ENCODE peak calls at places on chromosomes 16 and 17, in ten cellular contexts. H is AG04450; I is H7; J is HCT116; L is brain microvascular endothelial cell; R is endodermal cell; N is tibial artery; C is trophoblast cell; Y is CD4-positive, alpha-beta memory T cell; A is tibial nerve. O is an unnamed sample.
A peak's percentile ranks its signal among the peaks of the same experiment; 100 is the strongest.

GRCh38 chr17:42579794-42580551 is 2.4 kb upstream of the PSMC3IP start:
- DNase-seq in H (no peak), I (no peak), J (no peak), L (no peak), R (no peak), N (no peak), C (no peak), Y (no peak), A (no peak), O (no peak)

GRCh38 chr16:48153689-48154265 is 2.0 kb downstream of the ABCC12 start:
- DNase-seq in H (no peak), I (no peak), J (no peak), L (no peak), R (no peak), N (no peak), C (no peak), Y (no peak), A (no peak), O (no peak)

GRCh38 chr17:16085066-16085699 is 85.6 kb downstream of the TTC19 start:
- DNase-seq in H (peak; percentile 55), I (no peak), J (no peak), L (no peak), R (no peak), N (no peak), C (no peak), Y (no peak), A (no peak), O (no peak)

GRCh38 chr17:28405632-28406477 is at the start of gene SLC46A1:
- DNase-seq in H (no peak), I (peak; percentile 92), J (no peak), L (no peak), R (peak; percentile 95), N (peak; percentile 82), C (peak; percentile 73), Y (no peak), A (no peak), O (peak; percentile 90)

GRCh38 chr17:35981908-35982330 is 622 bp upstream of the CCL16 start:
- DNase-seq in H (no peak), I (no peak), J (no peak), L (no peak), R (peak; percentile 76), N (no peak), C (no peak), Y (no peak), A (no peak), O (no peak)

GRCh38 chr16:19645557-19645981 is 72.5 kb downstream of the KNOP1 start:
- DNase-seq in H (no peak), I (peak; percentile 33), J (no peak), L (peak; percentile 30), R (no peak), N (no peak), C (peak; percentile 21), Y (no peak), A (peak; percentile 70), O (no peak)

GRCh38 chr17:63305857-63306256 is 140.2 kb downstream of the CYB561 start:
- DNase-seq in H (no peak), I (no peak), J (no peak), L (no peak), R (no peak), N (no peak), C (no peak), Y (no peak), A (no peak), O (no peak)

GRCh38 chr17:14209215-14209614 is 27.4 kb downstream of the CDRT15 start:
- DNase-seq in H (no peak), I (no peak), J (peak; percentile 13), L (no peak), R (no peak), N (no peak), C (peak; percentile 59), Y (no peak), A (no peak), O (no peak)

GRCh38 chr16:15572329-15573001 is 70.5 kb downstream of the MARF1 start:
- DNase-seq in H (peak; percentile 20), I (no peak), J (no peak), L (no peak), R (no peak), N (no peak), C (no peak), Y (no peak), A (no peak), O (no peak)

GRCh38 chr16:720507-720989 is 398 bp upstream of the ANTKMT start:
- DNase-seq in H (no peak), I (peak; percentile 93), J (no peak), L (peak; percentile 43), R (peak; percentile 88), N (no peak), C (no peak), Y (no peak), A (no peak), O (no peak)

GRCh38 chr17:21177854-21178600 is 35.9 kb downstream of the TMEM11 start:
- DNase-seq in H (no peak), I (peak; percentile 14), J (no peak), L (no peak), R (peak; percentile 53), N (peak; percentile 40), C (no peak), Y (no peak), A (no peak), O (no peak)

GRCh38 chr17:81404557-81405165 is 9.4 kb downstream of the BAHCC1 start:
- DNase-seq in H (no peak), I (no peak), J (no peak), L (no peak), R (no peak), N (no peak), C (no peak), Y (no peak), A (no peak), O (no peak)

GRCh38 chr17:81405382-81406005 is 10.2 kb downstream of the BAHCC1 start:
- DNase-seq in H (no peak), I (no peak), J (no peak), L (no peak), R (no peak), N (peak; percentile 97), C (no peak), Y (no peak), A (no peak), O (peak; percentile 94)

GRCh38 chr17:81402530-81402941 is 7.3 kb downstream of the BAHCC1 start:
- DNase-seq in H (no peak), I (no peak), J (no peak), L (no peak), R (no peak), N (no peak), C (no peak), Y (peak; percentile 17), A (no peak), O (no peak)

GRCh38 chr17:81403040-81403467 is 7.8 kb downstream of the BAHCC1 start:
- DNase-seq in H (no peak), I (peak; percentile 92), J (no peak), L (no peak), R (peak; percentile 85), N (no peak), C (no peak), Y (peak; percentile 9), A (no peak), O (no peak)

GRCh38 chr17:81403671-81404534 is 8.6 kb downstream of the BAHCC1 start:
- DNase-seq in H (no peak), I (no peak), J (no peak), L (no peak), R (no peak), N (no peak), C (peak; percentile 35), Y (no peak), A (no peak), O (peak; percentile 90)
- H3K27me3 ChIP-seq in H (no peaks in the 10 kb centered on the region), I (peaks cover 26% of the 10 kb centered on the region), J (no peaks in the 10 kb centered on the region), L (no peaks in the 10 kb centered on the region), R (no peaks in the 10 kb centered on the region), N (no peaks in the 10 kb centered on the region), C (peaks cover 12% of the 10 kb centered on the region), Y (peaks cover 36% of the 10 kb centered on the region), A (no peaks in the 10 kb centered on the region), O (no peaks in the 10 kb centered on the region)

GRCh38 chr17:44759096-44759915 is 518 bp downstream of the ADAM11 start:
- DNase-seq in H (no peak), I (peak; percentile 89), J (no peak), L (no peak), R (peak; percentile 79), N (no peak), C (no peak), Y (no peak), A (no peak), O (no peak)
- H3K4me3 ChIP-seq in H (peak overlapping the region; percentile 53), I (peak overlapping the region; percentile 35), J (peak overlapping the region; percentile 62), L (peak overlapping the region; percentile 40), R (peak overlapping the region; percentile 58), N (peak overlapping the region; percentile 37), C (peak overlapping the region; percentile 30), Y (no peak overlapping the region), A (peak overlapping the region; percentile 14), O (peak overlapping the region; percentile 41)

DNA sequence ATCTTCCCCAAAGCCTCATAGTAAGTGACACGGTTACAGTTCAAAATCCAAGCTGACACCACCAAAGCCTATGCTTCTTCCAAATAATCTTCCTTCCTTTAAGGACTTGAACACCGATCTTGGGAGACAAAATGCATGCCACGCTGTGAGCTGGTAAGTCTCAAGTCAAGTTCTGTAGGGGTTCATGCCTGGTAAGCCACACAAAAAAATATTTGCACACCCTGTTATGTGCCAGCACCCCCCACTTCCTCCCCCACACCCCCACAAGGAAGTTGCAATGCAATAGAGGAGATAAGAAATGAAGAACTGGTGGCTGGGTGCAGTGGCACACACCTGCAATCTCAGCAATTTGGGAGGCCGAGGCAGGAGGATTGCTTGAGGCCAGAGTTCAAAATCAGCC is 5.6 kb downstream of the NOG start:
- DNase-seq in H (no peak), I (no peak), J (no peak), L (no peak), R (no peak), N (no peak), C (no peak), Y (no peak), A (no peak), O (no peak)
- H3K27me3 ChIP-seq in H (peaks cover 3% of the 10 kb centered on the region), I (peaks cover 39% of the 10 kb centered on the region), J (peaks cover 10% of the 10 kb centered on the region), L (peaks cover 17% of the 10 kb centered on the region), R (peaks cover 75% of the 10 kb centered on the region), N (peaks cover 66% of the 10 kb centered on the region), C (no peaks in the 10 kb centered on the region), Y (peaks cover 20% of the 10 kb centered on the region), A (no peaks in the 10 kb centered on the region), O (no peaks in the 10 kb centered on the region)

GRCh38 chr16:66376577-66377326 is 10.3 kb downstream of the CDH5 start:
- DNase-seq in H (no peak), I (no peak), J (no peak), L (no peak), R (no peak), N (peak; percentile 24), C (no peak), Y (no peak), A (no peak), O (peak; percentile 15)

GRCh38 chr16:66378739-66379570 is 12.5 kb downstream of the CDH5 start:
- DNase-seq in H (no peak), I (no peak), J (no peak), L (no peak), R (no peak), N (no peak), C (peak; percentile 97), Y (no peak), A (no peak), O (peak; percentile 9)

GRCh38 chr16:66376114-66376513 is 9.6 kb downstream of the CDH5 start:
- DNase-seq in H (no peak), I (no peak), J (no peak), L (no peak), R (no peak), N (no peak), C (no peak), Y (no peak), A (no peak), O (no peak)

GRCh38 chr16:66375451-66375850 is 9.0 kb downstream of the CDH5 start:
- DNase-seq in H (no peak), I (no peak), J (no peak), L (no peak), R (no peak), N (no peak), C (peak; percentile 50), Y (no peak), A (no peak), O (no peak)

GRCh38 chr16:66377327-66377723 is 10.8 kb downstream of the CDH5 start:
- DNase-seq in H (no peak), I (no peak), J (no peak), L (no peak), R (no peak), N (peak; percentile 29), C (no peak), Y (no peak), A (no peak), O (no peak)
- H3K4me3 ChIP-seq in H (no peak overlapping the region), I (no peak overlapping the region), J (no peak overlapping the region), L (no peak overlapping the region), R (no peak overlapping the region), N (no peak overlapping the region), C (no peak overlapping the region), Y (no peak overlapping the region), A (no peak overlapping the region), O (no peak overlapping the region)